ENCODE peak calls at places on chromosomes 3 and 15, in six cellular contexts. Z is HL-60, L is lower lobe of right lung, P is HepG2, N is endothelial cell of umbilical vein, S is ovary. O is an unnamed sample.

GRCh38 chr3:172078244-172078643 is 38.9 kb downstream of the FNDC3B start:
- DNase-seq in Z (no peak), P (peak), L (no peak), N (no peak), S (no peak), O (no peak)

GRCh38 chr3:161250116-161250515 is 29.0 kb downstream of the NMD3 start:
- DNase-seq in N (no peak), S (no peak), P (no peak), L (no peak), Z (no peak), O (no peak)

GRCh38 chr3:170046269-170047132 is 8.7 kb downstream of the GPR160 start:
- DNase-seq in S (no peak), N (no peak), L (no peak), Z (no peak), P (no peak), O (no peak)

GRCh38 chr3:134600166-134600670 is 50.6 kb downstream of the KY start:
- DNase-seq in S (no peak), N (no peak), P (no peak), Z (no peak), L (no peak), O (no peak)

GRCh38 chr3:30689202-30689641 is 82.8 kb downstream of the TGFBR2 start:
- DNase-seq in N (peak), S (no peak), Z (no peak), P (no peak), L (no peak), O (peak)

GRCh38 chr3:73419179-73419803 is 205.4 kb downstream of the PDZRN3 start:
- DNase-seq in L (no peak), N (no peak), P (no peak), S (no peak), Z (no peak), O (no peak)

GRCh38 chr15:77568960-77569646 is 63.6 kb downstream of the LINGO1 start:
- DNase-seq in Z (no peak), L (peak), P (peak), S (peak), N (no peak), O (peak)

GRCh38 chr3:32500880-32501784 is 1.5 kb downstream of the CMTM6 start:
- DNase-seq in N (no peak), S (peak), Z (peak), P (no peak), L (peak), O (no peak)

GRCh38 chr3:127156651-127157050 is 36.3 kb upstream of the PRR23E start:
- DNase-seq in P (no peak), L (no peak), Z (no peak), S (no peak), N (no peak), O (no peak)

GRCh38 chr15:39852237-39852636 is 67.8 kb downstream of the GPR176 start:
- DNase-seq in L (no peak), Z (no peak), N (no peak), P (no peak), S (no peak), O (no peak)

GRCh38 chr15:25441111-25441510 is 2.3 kb upstream of the UBE3A start:
- DNase-seq in P (no peak), S (no peak), L (no peak), N (no peak), Z (no peak), O (no peak)

DNA sequence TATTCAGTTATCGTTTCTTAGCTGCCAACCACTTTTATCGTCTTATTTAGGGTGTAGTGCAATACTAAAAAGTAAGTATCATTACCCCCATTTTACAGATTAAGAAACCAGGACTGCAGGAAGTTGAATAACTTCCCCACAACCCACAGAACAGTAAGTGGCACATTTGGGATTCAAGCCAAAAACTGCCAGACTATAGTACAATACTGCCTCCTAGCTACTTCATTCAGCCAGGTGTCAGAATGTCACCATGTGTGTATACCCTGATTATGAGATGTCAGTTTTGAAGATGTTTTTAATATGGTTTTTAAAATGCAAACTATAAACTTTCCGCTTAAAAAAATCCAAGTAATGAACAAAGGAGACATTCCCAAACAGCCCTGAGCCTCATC is 74.2 kb upstream of the PROK2 start:
- DNase-seq in N (peak), Z (peak), S (no peak), L (no peak), P (peak), O (peak)
- TF ChIP-seq CTCF in N (no peak), Z (peak), S (no peak), L (peak), P (peak), O (no peak)

DNA sequence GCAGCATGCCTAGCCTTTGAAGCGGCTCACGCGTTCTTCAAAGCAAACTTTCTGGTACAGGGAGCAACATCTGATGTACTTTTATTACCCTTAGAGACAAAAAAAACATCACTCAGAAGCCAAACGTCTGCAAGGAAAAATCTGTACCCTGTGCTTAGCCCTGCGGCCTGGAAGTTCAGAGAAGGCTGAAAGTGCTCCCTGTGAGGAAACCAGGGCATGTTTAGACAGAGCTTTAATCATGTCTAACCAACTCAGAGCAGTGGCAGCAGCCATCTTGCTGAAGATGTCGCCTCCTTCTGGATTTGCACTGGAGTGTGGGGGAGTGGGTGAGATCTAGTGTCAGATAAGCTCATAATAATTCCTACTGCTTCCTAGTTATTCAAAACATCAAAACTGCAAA is 170.4 kb downstream of the P3H2 start:
- DNase-seq in Z (no peak), S (no peak), P (no peak), N (no peak), L (no peak), O (no peak)
- TF ChIP-seq CTCF in Z (no peak), S (no peak), P (no peak), N (no peak), L (no peak), O (no peak)

GRCh38 chr15:55196458-55197361 is at the start of gene RSL24D1:
- DNase-seq in P (peak), S (peak), L (peak), N (peak), Z (peak), O (peak)
- TF ChIP-seq CTCF in P (peak), S (peak), L (peak), N (peak), Z (peak), O (no peak)

GRCh38 chr15:99387769-99388168 is 136.5 kb downstream of the LRRC28 start:
- DNase-seq in Z (no peak), N (no peak), S (no peak), L (no peak), P (no peak), O (no peak)
- TF ChIP-seq CTCF in Z (no peak), N (no peak), S (no peak), L (no peak), P (no peak), O (no peak)

GRCh38 chr3:61371123-61371522 is 119.9 kb upstream of the FHIT start:
- DNase-seq in Z (no peak), N (peak), S (no peak), P (peak), L (no peak), O (no peak)
- TF ChIP-seq CTCF in Z (peak), N (peak), S (no peak), P (peak), L (peak), O (peak)

GRCh38 chr3:41711656-41712055 is 250.2 kb downstream of the ULK4 start:
- DNase-seq in L (no peak), Z (no peak), S (no peak), P (no peak), N (peak), O (no peak)

GRCh38 chr3:41715376-41715775 is 246.5 kb downstream of the ULK4 start:
- DNase-seq in N (no peak), L (no peak), S (no peak), P (no peak), Z (no peak), O (no peak)

GRCh38 chr3:41717591-41718093 is 244.3 kb downstream of the ULK4 start:
- DNase-seq in L (no peak), S (no peak), P (no peak), Z (no peak), N (no peak), O (no peak)

GRCh38 chr3:41710646-41711388 is 251.1 kb downstream of the ULK4 start:
- DNase-seq in S (no peak), Z (no peak), N (peak), L (no peak), P (no peak), O (no peak)

DNA sequence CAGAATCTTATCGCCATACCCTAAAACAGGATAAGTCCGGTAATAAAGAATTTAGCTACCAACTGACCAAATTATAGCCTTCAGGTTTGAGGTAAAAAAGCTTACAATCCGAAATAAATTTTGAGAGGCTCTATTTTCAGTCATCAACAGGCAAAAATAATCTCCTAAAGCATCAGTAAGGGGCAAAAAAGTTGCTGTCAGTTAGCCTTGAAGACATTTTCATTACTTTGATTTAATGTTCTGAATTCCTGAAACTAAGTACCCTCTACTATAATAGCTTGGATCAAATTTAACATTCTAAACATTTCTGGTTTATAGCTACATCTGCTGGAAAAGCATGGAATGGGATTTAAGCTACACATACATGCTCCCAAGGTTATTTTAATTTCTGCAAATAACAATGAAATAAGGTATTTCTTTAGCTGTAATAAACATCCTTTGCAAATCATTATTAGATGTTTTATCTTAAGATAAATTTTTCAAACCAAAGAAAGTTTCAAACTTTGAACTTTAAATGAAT is 245.5 kb downstream of the ULK4 start:
- DNase-seq in Z (no peak), P (no peak), N (peak), L (no peak), S (no peak), O (no peak)
- TF ChIP-seq CTCF in Z (no peak), P (peak), N (no peak), L (peak), S (peak), O (no peak)

GRCh38 chr3:184751204-184751809 is 39.4 kb upstream of the MAGEF1 start:
- DNase-seq in L (no peak), P (no peak), Z (no peak), N (no peak), S (no peak), O (no peak)

GRCh38 chr3:184750684-184751083 is 38.8 kb upstream of the MAGEF1 start:
- DNase-seq in S (no peak), P (no peak), Z (no peak), N (no peak), L (no peak), O (no peak)

GRCh38 chr3:184749168-184749744 is 37.4 kb upstream of the MAGEF1 start:
- DNase-seq in P (no peak), Z (no peak), L (no peak), N (no peak), S (no peak), O (no peak)

GRCh38 chr3:184746131-184747120 is 34.6 kb upstream of the MAGEF1 start:
- DNase-seq in Z (no peak), P (no peak), L (no peak), S (peak), N (no peak), O (no peak)

GRCh38 chr3:184748219-184749135 is 36.6 kb upstream of the MAGEF1 start:
- DNase-seq in Z (no peak), N (no peak), P (peak), S (no peak), L (no peak), O (peak)
- TF ChIP-seq CTCF in Z (no peak), N (no peak), P (peak), S (no peak), L (no peak), O (peak)

DNA sequence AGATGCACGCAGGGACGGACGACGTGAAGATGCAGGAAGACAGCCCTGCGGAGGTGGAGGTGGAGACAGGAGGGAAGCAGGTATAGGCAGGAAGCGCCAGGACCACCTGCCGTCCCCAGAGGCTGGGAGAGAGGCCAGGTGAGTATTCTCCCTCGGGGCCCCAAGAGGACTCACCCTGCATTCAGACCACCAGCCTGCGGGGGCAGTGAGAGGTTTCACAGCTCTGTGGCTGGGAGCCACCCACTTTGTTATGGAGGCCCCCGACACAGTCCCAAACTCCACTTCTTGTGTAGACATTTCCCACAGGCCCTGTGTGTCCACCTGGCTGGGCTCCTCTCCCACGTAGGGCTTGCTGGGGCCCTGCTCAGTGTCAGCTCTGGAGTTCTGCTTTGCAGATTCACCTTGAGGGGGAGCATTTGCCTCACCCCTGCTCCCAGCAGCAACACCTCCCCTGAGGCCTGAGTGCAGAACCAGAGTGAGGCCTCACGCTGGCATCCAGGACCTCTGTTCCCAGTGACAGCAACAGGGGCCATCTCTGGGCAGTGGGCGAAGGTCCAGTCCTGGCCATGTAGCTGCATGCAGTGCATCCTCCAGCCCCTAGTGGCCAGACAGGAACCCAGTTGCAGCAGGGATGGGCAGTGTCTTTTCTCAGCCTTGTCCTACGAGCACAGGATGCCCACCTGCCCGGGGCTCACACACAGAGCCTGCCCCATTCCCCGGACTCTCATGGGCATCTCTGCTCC is 119.4 kb upstream of the IQSEC1 start:
- DNase-seq in S (no peak), P (peak), N (no peak), Z (no peak), L (no peak), O (peak)
- TF ChIP-seq CTCF in S (no peak), P (peak), N (peak), Z (peak), L (no peak), O (peak)